ENCODE peak calls at places on chromosome 20, in four cellular contexts. M is CD4-positive, alpha-beta memory T cell; W is right cardiac atrium; Q is Karpas-422. A is an unnamed sample.

GRCh38 chr20:38373231-38373867 is 27.1 kb downstream of the LBP start:
- DNase-seq in W (peak; percentile 66), M (no peak), Q (no peak), A (no peak)

GRCh38 chr20:36848078-36848660 is 27.8 kb upstream of the TLDC2 start:
- DNase-seq in W (peak; percentile 80), M (no peak), Q (no peak), A (no peak)

GRCh38 chr20:56940466-56940865 is 311.4 kb downstream of the TFAP2C start:
- DNase-seq in W (no peak), M (no peak), Q (no peak), A (no peak)

GRCh38 chr20:1827974-1828785 is 67.0 kb upstream of the SIRPA start:
- DNase-seq in W (peak; percentile 92), M (no peak), Q (no peak), A (no peak)

GRCh38 chr20:59043698-59044097 is 1.1 kb upstream of the PRELID3B start:
- DNase-seq in W (no peak), Q (no peak), M (peak; percentile 52), A (no peak)

GRCh38 chr20:24653306-24653705 is 183.9 kb downstream of the SYNDIG1 start:
- DNase-seq in M (no peak), W (no peak), Q (no peak), A (no peak)

GRCh38 chr20:4944518-4944917 is 56.8 kb downstream of the SLC23A2 start:
- DNase-seq in Q (no peak), W (no peak), M (no peak), A (no peak)

GRCh38 chr20:8267009-8267408 is 134.9 kb downstream of the PLCB1 start:
- DNase-seq in W (no peak), Q (no peak), M (no peak), A (no peak)

GRCh38 chr20:35039146-35039545 is 53.5 kb downstream of the TRPC4AP start:
- DNase-seq in W (no peak), Q (no peak), M (no peak), A (no peak)

GRCh38 chr20:61985096-61985495 is 80.6 kb downstream of the TAF4 start:
- DNase-seq in W (no peak), Q (no peak), M (no peak), A (no peak)

GRCh38 chr20:59813126-59813947 is 120.1 kb downstream of the SYCP2 start:
- DNase-seq in W (no peak), M (no peak), Q (no peak), A (no peak)

GRCh38 chr20:53691060-53691810 is 97.6 kb upstream of the ZNF217 start:
- DNase-seq in M (no peak), Q (no peak), W (no peak), A (no peak)

GRCh38 chr20:6265204-6265904 is 142.5 kb upstream of the FERMT1 start:
- DNase-seq in M (no peak), Q (peak; percentile 55), W (no peak), A (peak; percentile 76)

GRCh38 chr20:23415958-23416583 is 5.2 kb downstream of the NAPB start:
- DNase-seq in W (no peak), M (no peak), Q (no peak), A (no peak)

GRCh38 chr20:62702886-62703852 is 5.5 kb upstream of the NTSR1 start:
- DNase-seq in W (peak; percentile 47), M (no peak), Q (no peak), A (no peak)

GRCh38 chr20:57429579-57430202 is 38.5 kb downstream of the RBM38 start:
- DNase-seq in W (no peak), Q (no peak), M (no peak), A (no peak)

GRCh38 chr20:38135641-38136420 is 29.2 kb downstream of the TGM2 start:
- DNase-seq in W (peak; percentile 58), M (no peak), Q (no peak), A (no peak)

GRCh38 chr20:53878262-53879047 is 191.9 kb downstream of the BCAS1 start:
- DNase-seq in Q (no peak), M (no peak), W (no peak), A (no peak)

GRCh38 chr20:62570897-62571666 is 71.2 kb upstream of the SLCO4A1 start:
- DNase-seq in W (no peak), M (no peak), Q (no peak), A (no peak)

GRCh38 chr20:37939701-37940151 is 36.8 kb downstream of the VSTM2L start:
- DNase-seq in Q (no peak), W (no peak), M (no peak), A (no peak)

GRCh38 chr20:20491110-20491783 is 123.3 kb downstream of the INSM1 start:
- DNase-seq in Q (no peak), W (no peak), M (no peak), A (no peak)

GRCh38 chr20:13772529-13772928 is 12.2 kb downstream of the ESF1 start:
- DNase-seq in W (no peak), M (no peak), Q (no peak), A (no peak)

GRCh38 chr20:38168791-38169589 is 3.9 kb upstream of the TGM2 start:
- DNase-seq in M (no peak), Q (no peak), W (peak; percentile 74), A (no peak)

GRCh38 chr20:54146672-54147071 is 27.1 kb downstream of the CYP24A1 start:
- DNase-seq in W (no peak), Q (no peak), M (no peak), A (no peak)

GRCh38 chr20:44765647-44766367 is 20.1 kb downstream of the KCNK15 start:
- DNase-seq in M (no peak), W (no peak), Q (no peak), A (no peak)

GRCh38 chr20:44969320-44969879 is 3.1 kb downstream of the STK4 start:
- DNase-seq in Q (no peak), W (no peak), M (peak; percentile 66), A (peak; percentile 38)

GRCh38 chr20:19802492-19803158 is 44.6 kb downstream of the RIN2 start:
- DNase-seq in M (no peak), W (no peak), Q (peak; percentile 73), A (peak; percentile 72)

GRCh38 chr20:17620371-17621228 is 50.7 kb downstream of the DSTN start:
- DNase-seq in Q (no peak), W (peak; percentile 54), M (no peak), A (no peak)

GRCh38 chr20:37077009-37077408 is 18.8 kb downstream of the RBL1 start:
- DNase-seq in M (no peak), Q (no peak), W (no peak), A (no peak)

DNA sequence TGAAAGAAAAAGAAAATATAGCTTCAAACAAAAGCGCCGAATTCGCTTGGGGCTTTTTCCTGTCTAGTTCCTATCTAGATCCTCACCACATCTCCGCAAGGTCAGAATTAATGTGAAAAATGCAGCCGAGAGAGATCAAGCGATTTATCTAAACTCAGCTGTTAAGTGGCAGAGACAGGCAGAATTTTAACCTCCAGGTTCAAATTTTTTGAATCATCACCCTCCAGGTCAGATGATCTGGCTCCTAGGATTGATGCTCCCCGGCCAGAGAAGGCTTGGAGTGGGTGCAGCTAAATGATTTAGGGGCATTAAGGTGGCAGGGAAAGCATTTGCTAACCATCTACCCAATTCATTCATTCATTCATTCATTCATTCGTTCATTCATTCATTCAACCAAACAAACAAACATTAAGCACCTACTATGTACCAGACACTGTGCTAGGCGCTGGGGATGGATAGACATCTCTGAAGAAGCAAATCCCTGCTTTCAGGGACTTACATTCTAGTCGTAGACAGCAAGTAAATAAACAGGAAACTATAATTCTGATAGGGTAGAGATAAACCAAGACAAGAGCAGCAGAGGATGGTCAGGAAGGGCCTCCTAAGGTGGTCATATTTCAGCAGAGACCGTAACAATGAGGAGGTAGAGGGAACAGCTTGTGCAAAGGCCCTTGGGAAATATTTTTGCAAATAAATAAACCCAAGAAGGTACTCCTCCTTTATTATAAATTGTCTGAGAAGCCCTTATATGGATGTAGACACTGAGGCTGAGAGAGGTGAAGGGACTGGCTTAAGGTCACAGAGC is 672 bp upstream of the UBE2V1 start:
- DNase-seq in Q (peak; percentile 55), W (no peak), M (no peak), A (peak; percentile 22)
- H3K4me1 ChIP-seq in Q (peaks cover 60% of the 10 kb centered on the region), W (peaks cover 24% of the 10 kb centered on the region), M (peaks cover 68% of the 10 kb centered on the region), A (peaks cover 41% of the 10 kb centered on the region)

GRCh38 chr20:63953764-63954429 is 2.3 kb downstream of the UCKL1 start:
- DNase-seq in Q (no peak), M (peak; percentile 25), W (peak; percentile 52), A (no peak)

GRCh38 chr20:63952210-63952535 is 4.0 kb downstream of the UCKL1 start:
- DNase-seq in M (peak; percentile 18), W (peak; percentile 61), Q (no peak), A (no peak)

GRCh38 chr20:63950701-63951397 is 5.4 kb downstream of the UCKL1 start:
- DNase-seq in Q (no peak), W (peak; percentile 75), M (peak; percentile 25), A (no peak)

GRCh38 chr20:63952769-63953168 is 3.4 kb downstream of the UCKL1 start:
- DNase-seq in Q (no peak), M (no peak), W (no peak), A (no peak)

DNA sequence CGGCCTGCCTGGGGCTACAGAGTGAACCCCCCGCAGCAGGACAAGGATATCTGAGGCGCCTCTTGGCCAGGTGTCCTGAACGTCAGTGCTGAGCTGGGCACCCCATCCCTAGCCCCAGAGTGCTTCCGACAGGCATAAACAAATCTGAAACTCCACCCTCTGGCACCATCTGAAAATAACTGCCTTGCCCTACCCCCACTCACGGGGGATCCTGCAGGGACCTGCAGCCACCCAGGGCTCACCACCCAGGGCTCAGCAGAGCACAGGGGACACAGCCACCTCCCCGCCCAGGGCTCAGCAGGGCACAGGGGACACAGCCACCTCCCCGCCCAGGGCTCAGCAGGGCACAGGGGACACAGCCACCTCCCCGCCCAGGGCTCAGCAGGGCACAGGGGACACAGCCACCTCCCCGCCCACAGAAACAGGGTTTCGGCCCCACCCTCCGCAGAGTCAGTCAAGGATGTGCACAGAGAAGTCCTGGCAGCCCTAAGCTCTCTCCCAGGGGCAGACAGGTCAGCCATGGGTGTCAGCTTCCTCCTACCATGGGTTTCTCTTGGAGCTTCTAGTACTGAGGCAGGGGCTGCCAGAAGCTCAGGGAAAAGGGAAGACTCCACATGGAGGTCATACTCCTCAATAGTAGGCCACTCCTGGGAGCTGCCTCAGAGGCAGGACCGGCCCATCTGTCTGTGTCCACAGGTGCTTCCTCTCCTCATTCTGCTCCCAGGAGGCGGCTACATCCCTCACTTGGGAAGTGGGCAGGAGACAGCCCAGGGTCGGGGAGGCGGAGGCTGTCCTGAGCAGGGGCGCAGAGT is 4.6 kb downstream of the UCKL1 start:
- DNase-seq in W (peak; percentile 57), Q (no peak), M (peak; percentile 30), A (peak; percentile 71)
- H3K27ac ChIP-seq in W (peak overlapping the region; percentile 90), Q (peak overlapping the region; percentile 81), M (no peak overlapping the region), A (peak overlapping the region; percentile 74)

GRCh38 chr20:3157817-3158216 is 1.8 kb downstream of the FASTKD5 start:
- DNase-seq in W (no peak), M (no peak), Q (no peak), A (no peak)
- H3K4me1 ChIP-seq in W (peaks cover 5% of the 10 kb centered on the region), M (peaks cover 54% of the 10 kb centered on the region), Q (peaks cover 38% of the 10 kb centered on the region), A (peaks cover 9% of the 10 kb centered on the region)

GRCh38 chr20:48684501-48685041 is 143.2 kb downstream of the PREX1 start:
- DNase-seq in M (no peak), Q (no peak), W (no peak), A (no peak)
- H3K27ac ChIP-seq in M (no peak overlapping the region), Q (no peak overlapping the region), W (no peak overlapping the region), A (no peak overlapping the region)

DNA sequence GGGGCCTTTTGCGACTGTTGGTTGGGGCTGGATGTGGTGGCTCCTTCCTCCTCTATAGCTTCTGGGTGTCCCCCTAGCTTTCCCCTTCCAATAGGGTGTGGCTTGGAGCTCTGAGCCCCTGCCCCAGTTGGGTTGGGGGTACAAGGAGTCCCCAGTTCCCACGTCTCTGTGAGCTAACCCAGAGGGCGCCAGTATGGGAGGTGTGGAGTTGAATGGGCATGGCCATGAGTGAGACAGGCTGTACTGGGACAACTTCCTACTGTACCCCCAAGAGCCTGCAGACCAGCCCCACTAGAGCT is 1.2 kb downstream of the C20orf204 start:
- DNase-seq in M (no peak), W (no peak), Q (no peak), A (no peak)
- H3K4me1 ChIP-seq in M (peaks cover 75% of the 10 kb centered on the region), W (no peaks in the 10 kb centered on the region), Q (peaks cover 50% of the 10 kb centered on the region), A (no peaks in the 10 kb centered on the region)

A was measured in MM.1S.